ENCODE peak calls at places on chromosomes 2 and 18, in four cellular contexts. U, V, Q and E are unnamed samples.

GRCh38 chr2:109516445-109517117 is 97.2 kb downstream of the SEPTIN10 start:
- DNase-seq in V (peak; percentile 32), Q (no peak), U (peak; percentile 81), E (peak; percentile 42)

GRCh38 chr18:25176516-25177042 is 175.4 kb downstream of the ZNF521 start:
- DNase-seq in V (no peak), U (no peak), Q (no peak), E (no peak)

GRCh38 chr2:127187081-127187775 is 32.9 kb downstream of the CYP27C1 start:
- DNase-seq in V (no peak), Q (no peak), U (no peak), E (no peak)

GRCh38 chr2:67856866-67857265 is 205.9 kb downstream of the C1D start:
- DNase-seq in V (no peak), Q (no peak), U (no peak), E (no peak)

GRCh38 chr2:235390108-235390815 is 103.6 kb upstream of the AGAP1 start:
- DNase-seq in V (peak; percentile 76), U (no peak), Q (peak; percentile 25), E (no peak)

GRCh38 chr2:234497592-234498023 is 727 bp upstream of the ARL4C start:
- DNase-seq in U (no peak), Q (no peak), V (no peak), E (no peak)

GRCh38 chr18:62784966-62785413 is 69.6 kb downstream of the PHLPP1 start:
- DNase-seq in Q (peak; percentile 48), V (peak; percentile 80), U (no peak), E (peak; percentile 47)

GRCh38 chr2:219175928-219176817 is 552 bp downstream of the CNPPD1 start:
- DNase-seq in V (peak; percentile 38), U (peak; percentile 71), Q (peak; percentile 41), E (peak; percentile 26)

GRCh38 chr18:80105369-80106167 is 3.5 kb upstream of the ADNP2 start:
- DNase-seq in V (no peak), Q (no peak), U (no peak), E (no peak)

GRCh38 chr2:240245706-240246105 is 105.2 kb upstream of the OTOS start:
- DNase-seq in U (no peak), Q (no peak), V (peak; percentile 8), E (peak; percentile 25)

GRCh38 chr18:9135912-9136314 is 668 bp upstream of the ANKRD12 start:
- DNase-seq in U (peak; percentile 75), V (no peak), Q (no peak), E (no peak)

GRCh38 chr2:187529977-187530721 is 24.1 kb downstream of the TFPI start:
- DNase-seq in Q (no peak), U (no peak), V (no peak), E (no peak)

GRCh38 chr2:12931211-12931844 is 214.6 kb downstream of the TRIB2 start:
- DNase-seq in U (peak; percentile 53), Q (peak; percentile 62), V (peak; percentile 59), E (peak; percentile 74)

GRCh38 chr18:58337688-58338087 is 291.2 kb downstream of the ALPK2 start:
- DNase-seq in Q (no peak), U (no peak), V (peak; percentile 73), E (peak; percentile 39)

GRCh38 chr2:164542584-164543021 is 78.7 kb downstream of the GRB14 start:
- DNase-seq in V (peak; percentile 93), U (no peak), Q (peak; percentile 76), E (peak; percentile 57)

GRCh38 chr2:74037379-74037860 is 52.7 kb downstream of the TET3 start:
- DNase-seq in V (peak; percentile 36), U (no peak), Q (peak; percentile 67), E (peak; percentile 70)

GRCh38 chr2:191538334-191538910 is 139.5 kb upstream of the NABP1 start:
- DNase-seq in Q (no peak), U (no peak), V (no peak), E (no peak)